ENCODE peak calls at places on chromosomes 7 and 10, in seven cellular contexts. One of them, this sample, is unnamed.

GRCh38 chr7:132035517-132036362 is 479.3 kb upstream of the PODXL start:
- DNase-seq in IMR-90: no peak
- DNase-seq in mesendoderm: no peak
- DNase-seq in H9: no peak
- DNase-seq in trophoblast cell: no peak
- DNase-seq in mesenchymal stem cell: no peak
- DNase-seq in H1: no peak
- DNase-seq in this sample: peak; percentile 43

GRCh38 chr7:137343483-137343841 is at the start of gene PTN:
- DNase-seq in IMR-90: peak; percentile 79
- DNase-seq in mesendoderm: peak; percentile 90
- DNase-seq in H9: peak; percentile 76
- DNase-seq in trophoblast cell: peak; percentile 7
- DNase-seq in mesenchymal stem cell: peak; percentile 58
- DNase-seq in H1: peak; percentile 73
- DNase-seq in this sample: peak; percentile 78

GRCh38 chr7:73830872-73831655 is at the start of gene CLDN4:
- DNase-seq in IMR-90: no peak
- DNase-seq in mesendoderm: peak; percentile 96
- DNase-seq in H9: peak; percentile 92
- DNase-seq in trophoblast cell: peak; percentile 98
- DNase-seq in mesenchymal stem cell: no peak
- DNase-seq in H1: peak; percentile 84
- DNase-seq in this sample: peak; percentile 49

GRCh38 chr10:102299873-102300272 is 54.5 kb downstream of the GBF1 start:
- DNase-seq in IMR-90: peak; percentile 76
- DNase-seq in mesendoderm: no peak
- DNase-seq in H9: no peak
- DNase-seq in trophoblast cell: no peak
- DNase-seq in mesenchymal stem cell: peak; percentile 60
- DNase-seq in H1: no peak
- DNase-seq in this sample: no peak

GRCh38 chr10:98664329-98665042 is 217.8 kb upstream of the HPS1 start:
- DNase-seq in IMR-90: peak; percentile 7
- DNase-seq in mesendoderm: peak; percentile 77
- DNase-seq in H9: peak; percentile 60
- DNase-seq in trophoblast cell: peak; percentile 28
- DNase-seq in mesenchymal stem cell: no peak
- DNase-seq in H1: peak; percentile 59
- DNase-seq in this sample: no peak

GRCh38 chr10:27153855-27154198 is 357 bp downstream of the YME1L1 start:
- DNase-seq in IMR-90: peak; percentile 29
- DNase-seq in mesendoderm: peak; percentile 47
- DNase-seq in H9: no peak
- DNase-seq in trophoblast cell: peak; percentile 8
- DNase-seq in mesenchymal stem cell: no peak
- DNase-seq in H1: no peak
- DNase-seq in this sample: peak; percentile 5

GRCh38 chr10:91683976-91684375 is 51.1 kb upstream of the PPP1R3C start:
- DNase-seq in IMR-90: peak; percentile 96
- DNase-seq in mesendoderm: peak; percentile 58
- DNase-seq in H9: no peak
- DNase-seq in trophoblast cell: peak; percentile 8
- DNase-seq in mesenchymal stem cell: peak; percentile 82
- DNase-seq in H1: no peak
- DNase-seq in this sample: no peak

GRCh38 chr10:74255800-74256422 is 104.9 kb downstream of the ADK start:
- DNase-seq in IMR-90: peak; percentile 18
- DNase-seq in mesendoderm: no peak
- DNase-seq in H9: no peak
- DNase-seq in trophoblast cell: no peak
- DNase-seq in mesenchymal stem cell: peak; percentile 29
- DNase-seq in H1: no peak
- DNase-seq in this sample: no peak

GRCh38 chr10:102509387-102509786 is 5.6 kb downstream of the SUFU start:
- DNase-seq in IMR-90: peak; percentile 80
- DNase-seq in mesendoderm: no peak
- DNase-seq in H9: no peak
- DNase-seq in trophoblast cell: no peak
- DNase-seq in mesenchymal stem cell: no peak
- DNase-seq in H1: no peak
- DNase-seq in this sample: no peak

GRCh38 chr7:148296994-148297644 is 293.4 kb upstream of the C7orf33 start:
- DNase-seq in IMR-90: no peak
- DNase-seq in mesendoderm: peak; percentile 47
- DNase-seq in H9: no peak
- DNase-seq in trophoblast cell: no peak
- DNase-seq in mesenchymal stem cell: no peak
- DNase-seq in H1: no peak
- DNase-seq in this sample: no peak

GRCh38 chr7:6385110-6385792 is 62.5 kb downstream of the DAGLB start:
- DNase-seq in IMR-90: peak; percentile 97
- DNase-seq in mesendoderm: peak; percentile 89
- DNase-seq in H9: no peak
- DNase-seq in trophoblast cell: peak; percentile 69
- DNase-seq in mesenchymal stem cell: peak; percentile 98
- DNase-seq in H1: no peak
- DNase-seq in this sample: no peak

GRCh38 chr7:90749774-90750173 is 153.7 kb downstream of the CDK14 start:
- DNase-seq in IMR-90: peak; percentile 33
- DNase-seq in mesendoderm: peak; percentile 75
- DNase-seq in H9: no peak
- DNase-seq in trophoblast cell: no peak
- DNase-seq in mesenchymal stem cell: peak; percentile 30
- DNase-seq in H1: no peak
- DNase-seq in this sample: no peak

GRCh38 chr10:5538446-5538845 is 13.7 kb downstream of the CALML3 start:
- DNase-seq in IMR-90: peak; percentile 56
- DNase-seq in mesendoderm: peak; percentile 64
- DNase-seq in H9: no peak
- DNase-seq in trophoblast cell: no peak
- DNase-seq in mesenchymal stem cell: peak; percentile 54
- DNase-seq in H1: no peak
- DNase-seq in this sample: no peak

GRCh38 chr10:24871501-24871900 is 80.9 kb downstream of the PRTFDC1 start:
- DNase-seq in IMR-90: no peak
- DNase-seq in mesendoderm: no peak
- DNase-seq in H9: no peak
- DNase-seq in trophoblast cell: no peak
- DNase-seq in mesenchymal stem cell: no peak
- DNase-seq in H1: no peak
- DNase-seq in this sample: no peak

GRCh38 chr10:60182691-60183090 is 207.0 kb downstream of the ANK3 start:
- DNase-seq in IMR-90: peak; percentile 21
- DNase-seq in mesendoderm: no peak
- DNase-seq in H9: no peak
- DNase-seq in trophoblast cell: no peak
- DNase-seq in mesenchymal stem cell: no peak
- DNase-seq in H1: no peak
- DNase-seq in this sample: no peak

GRCh38 chr10:93821051-93821772 is 63.5 kb downstream of the LGI1 start:
- DNase-seq in IMR-90: peak; percentile 58
- DNase-seq in mesendoderm: peak; percentile 62
- DNase-seq in H9: no peak
- DNase-seq in trophoblast cell: no peak
- DNase-seq in mesenchymal stem cell: peak; percentile 79
- DNase-seq in H1: no peak
- DNase-seq in this sample: peak; percentile 12

GRCh38 chr10:110845756-110846620 is 25.7 kb upstream of the PDCD4 start:
- DNase-seq in IMR-90: no peak
- DNase-seq in mesendoderm: no peak
- DNase-seq in H9: no peak
- DNase-seq in trophoblast cell: no peak
- DNase-seq in mesenchymal stem cell: no peak
- DNase-seq in H1: no peak
- DNase-seq in this sample: no peak

GRCh38 chr7:134288265-134288664 is 28.5 kb downstream of the SLC35B4 start:
- DNase-seq in IMR-90: no peak
- DNase-seq in mesendoderm: no peak
- DNase-seq in H9: no peak
- DNase-seq in trophoblast cell: no peak
- DNase-seq in mesenchymal stem cell: no peak
- DNase-seq in H1: no peak
- DNase-seq in this sample: no peak

GRCh38 chr7:47697533-47697932 is 115.6 kb upstream of the TNS3 start:
- DNase-seq in IMR-90: no peak
- DNase-seq in mesendoderm: no peak
- DNase-seq in H9: no peak
- DNase-seq in trophoblast cell: no peak
- DNase-seq in mesenchymal stem cell: no peak
- DNase-seq in H1: no peak
- DNase-seq in this sample: no peak

GRCh38 chr7:91249506-91250233 is 14.6 kb upstream of the FZD1 start:
- DNase-seq in IMR-90: peak; percentile 76
- DNase-seq in mesendoderm: peak; percentile 57
- DNase-seq in H9: no peak
- DNase-seq in trophoblast cell: peak; percentile 58
- DNase-seq in mesenchymal stem cell: peak; percentile 71
- DNase-seq in H1: no peak
- DNase-seq in this sample: no peak

GRCh38 chr10:124458874-124459273 is 2.7 kb upstream of the LHPP start:
- DNase-seq in IMR-90: no peak
- DNase-seq in mesendoderm: peak; percentile 73
- DNase-seq in H9: peak; percentile 31
- DNase-seq in trophoblast cell: no peak
- DNase-seq in mesenchymal stem cell: no peak
- DNase-seq in H1: no peak
- DNase-seq in this sample: no peak

GRCh38 chr7:133575726-133576125 is 322.8 kb downstream of the EXOC4 start:
- DNase-seq in IMR-90: no peak
- DNase-seq in mesendoderm: no peak
- DNase-seq in H9: no peak
- DNase-seq in trophoblast cell: no peak
- DNase-seq in mesenchymal stem cell: no peak
- DNase-seq in H1: no peak
- DNase-seq in this sample: no peak

DNA sequence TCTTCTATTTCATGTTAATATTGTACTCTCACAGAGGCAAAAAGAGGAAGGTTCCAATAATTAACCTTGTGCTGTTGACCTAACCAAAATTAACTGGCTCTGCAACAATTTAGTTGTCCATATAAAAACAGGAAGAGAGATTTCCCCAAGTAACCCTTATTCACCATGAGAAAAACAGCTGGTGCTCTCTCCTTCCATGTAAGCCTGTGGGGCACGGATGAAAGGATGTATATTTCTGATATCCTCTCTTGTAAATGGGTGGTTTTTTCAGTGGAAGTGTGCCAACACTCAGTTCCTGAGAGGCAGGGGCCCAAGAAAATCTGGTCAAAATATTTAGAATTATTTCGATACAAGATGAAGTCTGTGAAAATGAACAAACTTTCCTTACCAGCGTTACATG is 358.1 kb downstream of the CRPPA start:
- DNase-seq in IMR-90: no peak
- DNase-seq in mesendoderm: no peak
- DNase-seq in H9: no peak
- DNase-seq in trophoblast cell: no peak
- DNase-seq in mesenchymal stem cell: no peak
- DNase-seq in H1: no peak
- DNase-seq in this sample: no peak
- H4K8ac ChIP-seq in IMR-90: no peak overlapping the region
- H4K8ac ChIP-seq in mesendoderm: no peak overlapping the region
- H4K8ac ChIP-seq in H9: no peak overlapping the region
- H4K8ac ChIP-seq in trophoblast cell: no peak overlapping the region
- H4K8ac ChIP-seq in mesenchymal stem cell: no peak overlapping the region
- H4K8ac ChIP-seq in H1: no peak overlapping the region
- H4K8ac ChIP-seq in this sample: no peak overlapping the region

GRCh38 chr10:964988-965417 is 23.2 kb upstream of the GTPBP4 start:
- DNase-seq in IMR-90: no peak
- DNase-seq in mesendoderm: no peak
- DNase-seq in H9: no peak
- DNase-seq in trophoblast cell: no peak
- DNase-seq in mesenchymal stem cell: no peak
- DNase-seq in H1: no peak
- DNase-seq in this sample: no peak

GRCh38 chr10:964321-964987 is 23.8 kb upstream of the GTPBP4 start:
- DNase-seq in IMR-90: no peak
- DNase-seq in mesendoderm: no peak
- DNase-seq in H9: no peak
- DNase-seq in trophoblast cell: no peak
- DNase-seq in mesenchymal stem cell: no peak
- DNase-seq in H1: no peak
- DNase-seq in this sample: no peak

GRCh38 chr10:962342-962741 is 25.9 kb upstream of the GTPBP4 start:
- DNase-seq in IMR-90: no peak
- DNase-seq in mesendoderm: no peak
- DNase-seq in H9: no peak
- DNase-seq in trophoblast cell: no peak
- DNase-seq in mesenchymal stem cell: no peak
- DNase-seq in H1: no peak
- DNase-seq in this sample: no peak

GRCh38 chr10:963613-964012 is 24.6 kb upstream of the GTPBP4 start:
- DNase-seq in IMR-90: no peak
- DNase-seq in mesendoderm: no peak
- DNase-seq in H9: no peak
- DNase-seq in trophoblast cell: no peak
- DNase-seq in mesenchymal stem cell: no peak
- DNase-seq in H1: no peak
- DNase-seq in this sample: no peak

GRCh38 chr10:963186-963585 is 25.0 kb upstream of the GTPBP4 start:
- DNase-seq in IMR-90: no peak
- DNase-seq in mesendoderm: no peak
- DNase-seq in H9: no peak
- DNase-seq in trophoblast cell: no peak
- DNase-seq in mesenchymal stem cell: no peak
- DNase-seq in H1: no peak
- DNase-seq in this sample: no peak
- H2AK5ac ChIP-seq in IMR-90: no peak overlapping the region
- H2AK5ac ChIP-seq in mesendoderm: no peak overlapping the region
- H2AK5ac ChIP-seq in H9: no peak overlapping the region
- H2AK5ac ChIP-seq in trophoblast cell: no peak overlapping the region
- H2AK5ac ChIP-seq in mesenchymal stem cell: no peak overlapping the region
- H2AK5ac ChIP-seq in H1: no peak overlapping the region
- H2AK5ac ChIP-seq in this sample: no peak overlapping the region

GRCh38 chr10:106708521-106708920 is 456.0 kb downstream of the SORCS1 start:
- DNase-seq in IMR-90: no peak
- DNase-seq in mesendoderm: peak; percentile 45
- DNase-seq in H9: peak; percentile 56
- DNase-seq in trophoblast cell: no peak
- DNase-seq in mesenchymal stem cell: no peak
- DNase-seq in H1: peak; percentile 49
- DNase-seq in this sample: no peak
- H3K4me2 ChIP-seq in IMR-90: no peak overlapping the region
- H3K4me2 ChIP-seq in mesendoderm: no peak overlapping the region
- H3K4me2 ChIP-seq in H9: peak overlapping the region; percentile 43
- H3K4me2 ChIP-seq in trophoblast cell: no peak overlapping the region
- H3K4me2 ChIP-seq in mesenchymal stem cell: no peak overlapping the region
- H3K4me2 ChIP-seq in H1: peak overlapping the region; percentile 52
- H3K4me2 ChIP-seq in this sample: peak overlapping the region; percentile 14

GRCh38 chr7:143435266-143435665 is 8.0 kb upstream of the TAS2R60 start:
- DNase-seq in IMR-90: no peak
- DNase-seq in mesendoderm: no peak
- DNase-seq in H9: no peak
- DNase-seq in trophoblast cell: no peak
- DNase-seq in mesenchymal stem cell: no peak
- DNase-seq in H1: no peak
- DNase-seq in this sample: no peak
- H4K8ac ChIP-seq in IMR-90: no peak overlapping the region
- H4K8ac ChIP-seq in mesendoderm: no peak overlapping the region
- H4K8ac ChIP-seq in H9: no peak overlapping the region
- H4K8ac ChIP-seq in trophoblast cell: no peak overlapping the region
- H4K8ac ChIP-seq in mesenchymal stem cell: no peak overlapping the region
- H4K8ac ChIP-seq in H1: no peak overlapping the region
- H4K8ac ChIP-seq in this sample: no peak overlapping the region

GRCh38 chr10:613217-613616 is 76.3 kb downstream of the DIP2C start:
- DNase-seq in IMR-90: no peak
- DNase-seq in mesendoderm: no peak
- DNase-seq in H9: no peak
- DNase-seq in trophoblast cell: peak; percentile 92
- DNase-seq in mesenchymal stem cell: no peak
- DNase-seq in H1: no peak
- DNase-seq in this sample: no peak
- H2AK5ac ChIP-seq in IMR-90: no peak overlapping the region
- H2AK5ac ChIP-seq in mesendoderm: no peak overlapping the region
- H2AK5ac ChIP-seq in H9: no peak overlapping the region
- H2AK5ac ChIP-seq in trophoblast cell: no peak overlapping the region
- H2AK5ac ChIP-seq in mesenchymal stem cell: no peak overlapping the region
- H2AK5ac ChIP-seq in H1: no peak overlapping the region
- H2AK5ac ChIP-seq in this sample: no peak overlapping the region

This sample was measured in neuronal stem cell.